ENCODE peak calls at places on chromosome 9, in eight cellular contexts. X is pancreas; W is CD4-positive, alpha-beta T cell; O is dorsolateral prefrontal cortex; I is Caco-2; V is colonic mucosa; R is adrenal gland; C is RWPE1. T is an unnamed sample.

GRCh38 chr9:137141976-137142936 is 3.3 kb downstream of the GRIN1 start:
- DNase-seq in C (no peak), W (no peak), O (no peak), R (no peak), X (no peak), V (no peak), I (no peak), T (no peak)

GRCh38 chr9:38417003-38417965 is 7.0 kb downstream of the IGFBPL1 start:
- DNase-seq in C (peak; percentile 31), V (peak; percentile 45), W (no peak), I (peak; percentile 48), X (no peak), R (no peak), O (no peak), T (no peak)

GRCh38 chr9:95107001-95107749 is 210.3 kb downstream of the FANCC start:
- DNase-seq in O (no peak), W (no peak), X (peak; percentile 46), V (no peak), I (no peak), C (no peak), R (peak; percentile 65), T (no peak)

GRCh38 chr9:126248680-126249079 is 77.9 kb upstream of the MVB12B start:
- DNase-seq in V (no peak), X (no peak), I (no peak), W (no peak), R (no peak), C (peak; percentile 93), O (no peak), T (peak; percentile 88)

GRCh38 chr9:38761999-38762398 is 42.1 kb upstream of the FAM240B start:
- DNase-seq in C (no peak), I (no peak), X (no peak), W (no peak), O (no peak), V (no peak), R (no peak), T (no peak)

GRCh38 chr9:4923141-4923540 is 61.9 kb upstream of the JAK2 start:
- DNase-seq in R (no peak), O (no peak), C (no peak), X (no peak), I (no peak), W (no peak), V (no peak), T (no peak)

GRCh38 chr9:90975666-90976538 is 174.3 kb downstream of the SYK start:
- DNase-seq in C (no peak), O (no peak), X (no peak), R (no peak), I (no peak), W (no peak), V (no peak), T (no peak)

GRCh38 chr9:38443181-38443580 is 18.9 kb upstream of the IGFBPL1 start:
- DNase-seq in X (peak; percentile 34), W (no peak), V (no peak), C (peak; percentile 52), R (no peak), O (no peak), I (peak; percentile 55), T (no peak)

GRCh38 chr9:99607852-99608448 is 213.7 kb upstream of the NR4A3 start:
- DNase-seq in C (no peak), X (no peak), V (no peak), R (no peak), I (no peak), O (no peak), W (no peak), T (no peak)

GRCh38 chr9:115106642-115107041 is 11.3 kb downstream of the TNC start:
- DNase-seq in V (no peak), R (no peak), O (no peak), I (no peak), W (no peak), X (no peak), C (no peak), T (peak; percentile 11)

GRCh38 chr9:126523621-126524111 is 90.1 kb upstream of the LMX1B start:
- DNase-seq in W (no peak), O (no peak), R (no peak), C (no peak), I (no peak), V (no peak), X (no peak), T (no peak)

GRCh38 chr9:35605336-35606137 is 475 bp downstream of the TESK1 start:
- DNase-seq in R (peak; percentile 41), O (no peak), X (peak; percentile 61), I (peak; percentile 34), C (peak; percentile 42), V (peak; percentile 45), W (peak; percentile 21), T (no peak)

DNA sequence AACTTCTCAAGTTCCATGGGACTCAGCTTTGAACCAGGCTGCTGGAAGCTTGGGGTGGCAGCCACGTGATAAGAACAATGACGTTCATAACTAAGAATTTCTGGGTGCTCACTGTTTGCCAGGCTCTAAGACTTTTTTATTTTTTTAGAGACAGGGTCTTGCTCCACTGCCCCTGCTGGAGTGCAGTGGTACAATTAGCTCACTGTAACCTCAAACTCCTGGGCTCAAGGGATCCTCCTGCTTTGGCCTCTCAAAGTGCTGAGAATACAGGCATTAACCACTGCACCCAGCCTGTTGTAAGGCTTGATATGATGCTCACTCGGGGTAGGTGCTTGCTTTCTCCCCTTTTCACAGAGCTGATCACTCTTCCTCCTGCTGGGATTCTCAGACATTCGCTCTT is 38.7 kb downstream of the PTPN3 start:
- DNase-seq in V (no peak), W (no peak), O (no peak), C (no peak), R (no peak), X (no peak), I (no peak), T (no peak)
- TF ChIP-seq CTCF in V (no peak), W (no peak), O (no peak), C (no peak), R (no peak), X (no peak), I (no peak), T (peak; percentile 30)

DNA sequence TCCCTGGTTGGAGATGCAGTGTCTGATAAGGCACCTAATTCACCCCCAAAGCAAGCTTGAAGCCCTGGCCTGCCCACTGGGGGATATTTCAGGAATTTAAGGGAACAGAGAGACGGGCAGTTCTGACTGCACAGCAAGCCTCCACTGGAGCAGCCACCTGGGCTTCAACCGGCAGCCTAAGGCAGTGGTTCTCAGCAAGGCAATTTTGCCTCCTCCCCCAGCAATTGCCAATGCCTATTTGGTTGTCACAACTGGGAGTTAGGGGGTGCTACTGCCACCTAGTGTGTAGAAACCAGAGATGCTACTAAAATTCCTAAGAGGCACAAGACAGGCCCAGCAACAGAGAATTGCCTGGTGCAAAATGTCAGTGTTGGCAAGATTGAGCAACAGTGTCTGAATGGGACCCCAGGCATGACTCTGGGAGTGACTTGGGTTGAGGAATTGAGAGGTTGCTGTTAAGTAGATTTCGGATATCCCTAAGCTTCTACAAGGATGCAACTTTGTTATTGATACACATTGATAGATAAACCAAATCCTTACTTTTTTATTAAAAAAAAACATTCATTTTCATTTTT is 58.7 kb upstream of the CTSL start:
- DNase-seq in X (no peak), C (no peak), R (no peak), V (no peak), W (no peak), I (peak; percentile 12), O (no peak), T (no peak)
- TF ChIP-seq CTCF in X (no peak), C (no peak), R (peak; percentile 17), V (no peak), W (no peak), I (no peak), O (peak; percentile 13), T (peak; percentile 51)

GRCh38 chr9:106716820-106717219 is 146.1 kb upstream of the ZNF462 start:
- DNase-seq in W (no peak), I (no peak), C (no peak), O (no peak), X (no peak), V (no peak), R (no peak), T (no peak)

GRCh38 chr9:106722051-106722753 is 140.8 kb upstream of the ZNF462 start:
- DNase-seq in I (no peak), C (no peak), V (no peak), O (no peak), R (no peak), X (no peak), W (no peak), T (no peak)

GRCh38 chr9:106718996-106719395 is 144.0 kb upstream of the ZNF462 start:
- DNase-seq in I (no peak), W (no peak), R (no peak), C (peak; percentile 14), O (no peak), V (no peak), X (no peak), T (no peak)

GRCh38 chr9:106713206-106713605 is 149.8 kb upstream of the ZNF462 start:
- DNase-seq in I (no peak), R (no peak), W (no peak), O (no peak), X (no peak), C (no peak), V (no peak), T (no peak)

GRCh38 chr9:106717686-106718085 is 145.3 kb upstream of the ZNF462 start:
- DNase-seq in X (no peak), C (peak; percentile 79), W (no peak), O (no peak), R (peak; percentile 31), V (no peak), I (peak; percentile 17), T (no peak)
- TF ChIP-seq CTCF in X (no peak), C (peak; percentile 23), W (no peak), O (no peak), R (peak; percentile 19), V (no peak), I (no peak), T (no peak)

GRCh38 chr9:1969898-1970297 is 45.2 kb upstream of the SMARCA2 start:
- DNase-seq in X (no peak), R (no peak), C (no peak), I (no peak), O (no peak), W (no peak), V (no peak), T (no peak)

GRCh38 chr9:1966725-1967366 is 48.3 kb upstream of the SMARCA2 start:
- DNase-seq in C (no peak), V (no peak), I (no peak), W (no peak), R (no peak), O (no peak), X (no peak), T (no peak)

GRCh38 chr9:1972672-1973071 is 42.5 kb upstream of the SMARCA2 start:
- DNase-seq in X (no peak), I (no peak), R (no peak), C (no peak), V (no peak), O (no peak), W (no peak), T (no peak)

DNA sequence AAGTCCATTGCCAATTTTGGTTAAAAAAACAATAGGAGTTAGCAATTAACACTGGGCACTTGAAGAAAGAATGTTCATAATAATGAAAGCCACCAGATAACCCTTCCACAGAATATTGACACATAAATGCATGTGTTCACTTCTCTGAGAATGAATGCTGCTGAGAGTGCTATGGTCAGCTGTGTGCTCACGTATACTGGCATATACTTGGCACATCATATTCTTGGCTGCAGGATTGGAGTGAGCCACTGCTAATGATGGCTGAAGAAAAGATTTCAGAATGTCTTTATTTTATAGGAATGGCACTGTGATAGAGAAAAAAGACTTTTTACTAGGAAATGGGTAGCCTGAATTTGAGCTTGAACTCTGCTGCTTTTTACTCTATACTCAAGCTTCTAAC is 46.0 kb upstream of the SMARCA2 start:
- DNase-seq in I (no peak), X (no peak), O (no peak), R (no peak), W (no peak), C (no peak), V (no peak), T (no peak)
- TF ChIP-seq CTCF in I (no peak), X (no peak), O (no peak), R (no peak), W (no peak), C (no peak), V (no peak), T (no peak)

T was measured in HFFc6.